ENCODE peak calls at places on chromosome 22, in seven cellular contexts. U is GM23338, S is tibial artery, Y is uterus, C is body of pancreas, K is keratinocyte, B is DND-41. X is an unnamed sample. For H3K27me3 and H3K4me1, the result is how much of the 10 kb centered on the place peaks cover.

GRCh38 chr22:49760630-49761571 is 66.8 kb downstream of the BRD1 start:
- DNase-seq in U (no peak), S (no peak), Y (no peak), C (no peak), K (no peak), B (peak), X (no peak)

GRCh38 chr22:25827415-25827814 is 85.4 kb downstream of the MYO18B start:
- DNase-seq in U (no peak), S (no peak), Y (no peak), C (no peak), K (no peak), B (no peak), X (no peak)

GRCh38 chr22:44132724-44133123 is 48.0 kb upstream of the PARVG start:
- DNase-seq in U (peak), S (no peak), Y (no peak), C (no peak), K (no peak), B (no peak), X (no peak)

GRCh38 chr22:27094633-27095308 is 437.4 kb downstream of the MIAT start:
- DNase-seq in U (no peak), S (no peak), Y (peak), C (no peak), K (no peak), B (no peak), X (no peak)

GRCh38 chr22:24990344-24990905 is 37.9 kb downstream of the KIAA1671 start:
- DNase-seq in U (no peak), S (no peak), Y (no peak), C (no peak), K (no peak), B (no peak), X (no peak)

GRCh38 chr22:46068908-46069481 is 81.3 kb upstream of the PPARA start:
- DNase-seq in U (no peak), S (peak), Y (peak), C (peak), K (no peak), B (peak), X (no peak)

GRCh38 chr22:25970348-25970995 is 198.8 kb upstream of the SEZ6L start:
- DNase-seq in U (peak), S (no peak), Y (no peak), C (no peak), K (no peak), B (no peak), X (no peak)

GRCh38 chr22:19823638-19824196 is 31.0 kb downstream of the GNB1L start:
- DNase-seq in U (no peak), S (no peak), Y (no peak), C (peak), K (no peak), B (peak), X (no peak)

GRCh38 chr22:43990044-43990443 is 34.1 kb upstream of the PARVB start:
- DNase-seq in U (no peak), S (no peak), Y (no peak), C (no peak), K (no peak), B (no peak), X (no peak)

GRCh38 chr22:23845661-23846469 is 7.1 kb upstream of the DERL3 start:
- DNase-seq in U (no peak), S (no peak), Y (no peak), C (no peak), K (no peak), B (no peak), X (no peak)

GRCh38 chr22:46297151-46297819 is 615 bp downstream of the GTSE1 start:
- DNase-seq in U (peak), S (no peak), Y (peak), C (peak), K (no peak), B (peak), X (no peak)

GRCh38 chr22:17891427-17892167 is 117.3 kb upstream of the BID start:
- DNase-seq in U (peak), S (no peak), Y (no peak), C (peak), K (no peak), B (no peak), X (peak)

GRCh38 chr22:50260801-50261614 is 475 bp downstream of the MAPK12 start:
- DNase-seq in U (peak), S (no peak), Y (no peak), C (peak), K (no peak), B (no peak), X (no peak)

GRCh38 chr22:25176175-25176574 is 23.5 kb upstream of the CRYBB3 start:
- DNase-seq in U (no peak), S (no peak), Y (no peak), C (no peak), K (peak), B (no peak), X (no peak)

GRCh38 chr22:46036558-46037408 is 59.8 kb upstream of the WNT7B start:
- DNase-seq in U (peak), S (peak), Y (peak), C (peak), K (no peak), B (peak), X (peak)

GRCh38 chr22:48121984-48122383 is 1359.5 kb downstream of the TBC1D22A start:
- DNase-seq in U (no peak), S (no peak), Y (no peak), C (no peak), K (no peak), B (no peak), X (no peak)

GRCh38 chr22:29541845-29542244 is 11.7 kb downstream of the THOC5 start:
- DNase-seq in U (no peak), S (no peak), Y (no peak), C (no peak), K (no peak), B (no peak), X (no peak)

GRCh38 chr22:47188337-47189055 is 426.0 kb downstream of the TBC1D22A start:
- DNase-seq in U (no peak), S (peak), Y (peak), C (peak), K (no peak), B (no peak), X (no peak)

GRCh38 chr22:46106279-46107022 is 43.9 kb upstream of the PPARA start:
- DNase-seq in U (no peak), S (no peak), Y (peak), C (peak), K (no peak), B (no peak), X (no peak)

GRCh38 chr22:48845356-48845936 is 982.2 kb downstream of the BRD1 start:
- DNase-seq in U (no peak), S (no peak), Y (no peak), C (no peak), K (no peak), B (no peak), X (no peak)

GRCh38 chr22:21030621-21031544 is 1.5 kb downstream of the SLC7A4 start:
- DNase-seq in U (no peak), S (no peak), Y (no peak), C (no peak), K (no peak), B (no peak), X (no peak)

GRCh38 chr22:28984482-28985158 is 77.0 kb downstream of the C22orf31 start:
- DNase-seq in U (no peak), S (no peak), Y (no peak), C (no peak), K (no peak), B (no peak), X (peak)

GRCh38 chr22:23565288-23565941 is 14.7 kb downstream of the IGLL1 start:
- DNase-seq in U (peak), S (no peak), Y (no peak), C (no peak), K (no peak), B (peak), X (peak)

GRCh38 chr22:49155039-49155808 is 672.4 kb downstream of the BRD1 start:
- DNase-seq in U (no peak), S (no peak), Y (no peak), C (no peak), K (no peak), B (no peak), X (no peak)

GRCh38 chr22:47798229-47798628 is 1035.8 kb downstream of the TBC1D22A start:
- DNase-seq in U (no peak), S (no peak), Y (no peak), C (no peak), K (no peak), B (no peak), X (no peak)

GRCh38 chr22:23829845-23830372 is 8.9 kb downstream of the DERL3 start:
- DNase-seq in U (no peak), S (no peak), Y (no peak), C (no peak), K (no peak), B (no peak), X (no peak)

GRCh38 chr22:34579519-34579918 is 486.4 kb upstream of the ISX start:
- DNase-seq in U (no peak), S (no peak), Y (no peak), C (no peak), K (no peak), B (no peak), X (no peak)

GRCh38 chr22:27192135-27192900 is 534.9 kb downstream of the MIAT start:
- DNase-seq in U (no peak), S (peak), Y (no peak), C (no peak), K (no peak), B (no peak), X (no peak)

GRCh38 chr22:22097727-22098228 is 115.2 kb upstream of the TOP3B start:
- DNase-seq in U (no peak), S (no peak), Y (no peak), C (no peak), K (no peak), B (no peak), X (no peak)

GRCh38 chr22:22099194-22099486 is 116.6 kb upstream of the TOP3B start:
- DNase-seq in U (no peak), S (no peak), Y (no peak), C (no peak), K (no peak), B (no peak), X (no peak)

GRCh38 chr22:22094921-22095320 is 112.3 kb upstream of the TOP3B start:
- DNase-seq in U (no peak), S (no peak), Y (no peak), C (no peak), K (no peak), B (no peak), X (no peak)

GRCh38 chr22:22099833-22100812 is 117.5 kb upstream of the TOP3B start:
- DNase-seq in U (peak), S (no peak), Y (no peak), C (no peak), K (no peak), B (no peak), X (no peak)

DNA sequence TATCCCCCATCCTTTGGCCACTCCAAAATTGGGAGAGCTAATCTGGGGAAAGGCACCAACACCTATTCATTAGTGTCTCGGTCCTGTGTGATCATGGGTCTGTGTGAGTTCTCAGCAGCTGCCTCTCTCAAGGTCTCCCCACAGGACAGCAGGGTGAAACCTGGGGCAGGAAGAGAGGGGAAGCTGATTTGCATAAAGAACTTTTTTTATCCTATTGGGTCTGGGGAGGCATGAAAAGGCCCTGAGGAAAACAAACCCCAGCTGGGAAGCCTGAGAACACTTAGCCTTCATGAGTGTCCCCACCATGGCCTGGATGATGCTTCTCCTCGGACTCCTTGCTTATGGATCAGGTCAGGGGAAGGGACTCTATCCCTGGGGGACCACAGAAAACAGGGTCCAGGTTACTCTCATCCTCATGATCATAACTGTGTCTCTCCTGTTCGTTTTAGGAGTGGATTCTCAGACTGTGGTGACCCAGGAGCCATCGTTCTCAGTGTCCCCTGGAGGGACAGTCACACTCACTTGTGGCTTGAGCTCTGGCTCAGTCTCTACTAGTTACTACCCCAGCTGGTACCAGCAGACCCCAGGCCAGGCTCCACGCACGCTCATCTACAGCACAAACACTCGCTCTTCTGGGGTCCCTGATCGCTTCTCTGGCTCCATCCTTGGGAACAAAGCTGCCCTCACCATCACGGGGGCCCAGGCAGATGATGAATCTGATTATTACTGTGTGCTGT is 116.0 kb upstream of the TOP3B start:
- DNase-seq in U (no peak), S (no peak), Y (no peak), C (no peak), K (no peak), B (no peak), X (no peak)
- H3K27me3 ChIP-seq in U (half or more), S (under half), Y (under half), C (under half), K (under half), B (under half), X (under half)

DNA sequence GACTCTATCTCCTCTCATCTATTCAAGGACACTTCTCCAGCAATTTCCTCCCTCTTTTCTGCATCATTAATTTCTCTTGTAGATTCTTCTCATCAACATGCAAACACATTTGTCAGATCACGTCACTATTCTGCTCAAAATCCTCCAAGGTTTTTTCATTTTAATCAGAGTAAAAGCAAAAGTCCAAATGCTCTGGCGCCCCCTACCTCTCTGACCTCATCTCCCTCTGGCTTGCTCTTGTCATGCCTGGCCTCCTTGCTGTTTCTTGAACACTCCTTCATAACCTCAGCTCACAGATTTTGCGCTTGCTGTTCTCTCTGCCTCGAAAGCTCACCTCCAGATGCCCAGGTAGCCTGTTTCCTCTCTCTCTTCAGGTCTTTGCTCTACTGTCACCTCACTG is 22.4 kb downstream of the RTCB start:
- DNase-seq in U (peak), S (no peak), Y (no peak), C (no peak), K (no peak), B (peak), X (peak)
- TF ChIP-seq CTCF in U (peak), S (no peak), Y (no peak), C (peak), K (peak), B (peak), X (peak)

GRCh38 chr22:42885446-42885845 is 28.4 kb upstream of the ARFGAP3 start:
- DNase-seq in U (no peak), S (no peak), Y (no peak), C (peak), K (no peak), B (no peak), X (no peak)

GRCh38 chr22:42889290-42889689 is 32.2 kb upstream of the ARFGAP3 start:
- DNase-seq in U (no peak), S (no peak), Y (no peak), C (no peak), K (no peak), B (no peak), X (no peak)

GRCh38 chr22:42884616-42885375 is 27.7 kb upstream of the ARFGAP3 start:
- DNase-seq in U (no peak), S (no peak), Y (no peak), C (peak), K (no peak), B (no peak), X (no peak)

GRCh38 chr22:42887114-42887513 is 30.0 kb upstream of the ARFGAP3 start:
- DNase-seq in U (no peak), S (no peak), Y (no peak), C (peak), K (no peak), B (no peak), X (no peak)

DNA sequence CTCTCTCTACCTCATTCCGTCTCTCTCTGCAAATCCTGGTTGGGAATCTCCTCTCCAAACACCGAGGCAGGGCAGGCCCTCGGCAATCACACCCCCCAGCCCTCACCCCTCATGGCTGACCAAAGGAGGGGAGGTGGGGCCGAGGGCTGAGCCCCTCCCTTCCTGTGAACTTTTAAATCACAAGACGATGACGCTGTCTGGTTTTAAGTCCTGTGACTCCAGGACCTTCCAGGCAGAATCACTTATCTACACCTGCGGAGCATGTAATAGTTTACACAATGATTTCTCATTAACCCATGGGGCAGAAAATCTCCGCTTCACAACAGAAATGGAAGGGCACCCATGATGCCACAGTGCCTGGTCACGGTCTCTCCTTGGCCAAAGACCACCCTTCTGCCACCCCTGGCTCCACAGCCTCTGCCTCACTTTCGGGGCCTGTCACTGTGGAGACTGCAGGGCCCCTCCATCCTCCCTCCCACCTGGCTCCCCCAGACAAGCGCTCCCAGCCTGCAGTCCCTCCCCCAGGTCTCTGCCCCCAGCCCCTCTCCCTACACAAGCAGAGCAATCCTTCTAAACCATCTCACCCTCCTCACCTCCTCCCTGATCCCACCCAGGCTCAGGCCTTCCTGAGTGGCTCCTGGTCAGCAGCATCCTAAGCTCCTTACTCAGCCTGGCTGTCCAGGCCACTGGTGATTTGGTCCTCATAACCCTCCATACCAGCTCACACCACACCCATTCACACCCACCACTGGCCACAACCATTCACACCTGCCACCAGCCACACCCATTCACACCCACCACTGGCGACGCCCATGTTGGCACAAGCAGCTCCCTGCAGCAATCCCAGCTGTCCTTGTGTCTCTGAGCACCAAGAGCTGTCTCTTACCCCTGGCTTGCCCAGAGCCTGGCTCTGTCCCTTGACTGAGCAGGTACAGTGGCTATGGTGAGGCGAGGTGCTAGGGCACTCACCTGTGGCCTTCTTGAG is 30.7 kb upstream of the ARFGAP3 start:
- DNase-seq in U (no peak), S (no peak), Y (no peak), C (peak), K (no peak), B (no peak), X (peak)
- H3K4me1 ChIP-seq in U (under half), S (under half), Y (under half), C (half or more), K (under half), B (under half), X (under half)

DNA sequence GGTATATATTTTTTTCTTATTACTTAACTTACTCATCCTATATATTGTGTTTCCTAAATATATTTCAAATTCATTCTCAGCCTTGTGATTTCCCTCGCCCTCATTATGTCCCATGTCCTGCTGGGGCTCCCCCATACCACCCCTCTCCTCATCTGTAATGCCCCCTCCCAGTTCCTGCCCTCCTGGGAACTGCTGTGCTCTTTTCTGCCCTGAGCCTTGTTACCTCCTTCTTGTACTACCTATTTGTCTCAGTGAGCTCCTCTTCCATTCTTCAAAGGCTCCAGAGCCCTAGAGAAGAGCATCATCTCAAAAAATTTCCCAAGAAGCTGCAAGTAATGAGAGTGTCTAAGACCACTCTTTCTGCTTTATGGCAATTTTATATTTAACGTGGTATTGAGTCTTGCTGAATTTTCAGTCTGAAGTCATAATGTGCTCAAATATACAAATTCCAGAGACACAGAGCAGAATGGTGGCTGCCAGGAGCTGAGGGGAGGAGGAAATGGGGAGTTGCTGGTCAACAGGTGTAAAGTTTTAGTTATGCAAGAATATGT is 66.5 kb upstream of the TOP3B start:
- DNase-seq in U (no peak), S (no peak), Y (no peak), C (no peak), K (no peak), B (no peak), X (no peak)
- H3K27me3 ChIP-seq in U (half or more), S (under half), Y (under half), C (under half), K (under half), B (under half), X (under half)

GRCh38 chr22:36773935-36774334 is 2.0 kb downstream of the IFT27 start:
- DNase-seq in U (peak), S (no peak), Y (no peak), C (no peak), K (no peak), B (peak), X (no peak)
- TF ChIP-seq CTCF in U (peak), S (peak), Y (peak), C (peak), K (peak), B (peak), X (no peak)

GRCh38 chr22:39528681-39529486 is 3.7 kb downstream of the RPS19BP1 start:
- DNase-seq in U (peak), S (peak), Y (peak), C (peak), K (peak), B (peak), X (peak)

GRCh38 chr22:39529487-39529851 is 3.1 kb downstream of the RPS19BP1 start:
- DNase-seq in U (no peak), S (no peak), Y (no peak), C (no peak), K (no peak), B (no peak), X (no peak)

GRCh38 chr22:39528080-39528661 is 4.4 kb downstream of the RPS19BP1 start:
- DNase-seq in U (no peak), S (no peak), Y (no peak), C (no peak), K (no peak), B (no peak), X (no peak)

GRCh38 chr22:39530692-39531331 is 1.7 kb downstream of the RPS19BP1 start:
- DNase-seq in U (peak), S (no peak), Y (no peak), C (no peak), K (no peak), B (peak), X (no peak)

DNA sequence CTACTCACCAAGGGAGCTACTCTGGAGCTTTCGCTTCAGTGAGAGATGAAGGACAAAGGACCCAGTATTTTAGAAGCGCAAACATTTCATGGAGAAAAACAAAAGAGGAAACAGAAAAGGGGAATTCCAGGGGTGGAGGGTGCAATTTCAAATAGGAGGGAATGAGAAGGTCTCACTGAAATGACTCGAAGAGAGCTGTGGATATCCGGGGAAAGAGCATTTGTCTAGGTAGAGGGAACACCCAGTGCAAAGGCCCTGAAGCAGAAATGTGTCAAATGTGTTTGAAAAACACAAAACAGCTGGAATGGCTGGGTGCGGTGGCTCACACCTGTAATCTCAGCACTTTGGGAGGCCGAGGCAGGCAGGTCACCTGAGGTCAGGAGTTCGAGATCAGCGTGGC is 2.4 kb downstream of the RPS19BP1 start:
- DNase-seq in U (no peak), S (no peak), Y (no peak), C (no peak), K (no peak), B (no peak), X (no peak)
- H3K4me1 ChIP-seq in U (under half), S (half or more), Y (under half), C (half or more), K (under half), B (half or more), X (under half)